ENCODE peak calls at places on chromosomes 5 and 9, in ten cellular contexts. P is cardiac fibroblast; V is RWPE1; O is WERI-Rb-1; D is psoas muscle; A is effector CD4-positive, alpha-beta T cell; S is stimulated activated CD4-positive, alpha-beta T cell treated with anti-CD3 and anti-CD28 coated beads, Interleukin-12 subunit alpha, Interleukin-12 subunit beta, amount 100 ng/mL, for 24 hours; K is SK-MEL-5; Y is choroid plexus epithelial cell; T is IMR-90. X is an unnamed sample.
A peak's percentile ranks its signal among the peaks of the same experiment; 100 is the strongest.

GRCh38 chr9:84146893-84147705 is 166.5 kb downstream of the RMI1 start:
- DNase-seq in P (peak; percentile 24), V (no peak), O (no peak), D (no peak), A (no peak), S (no peak), K (no peak), Y (no peak), T (no peak), X (no peak)

GRCh38 chr5:132074772-132075718 is 1.5 kb downstream of the CSF2 start:
- DNase-seq in P (no peak), V (no peak), O (no peak), D (no peak), A (no peak), S (no peak), K (no peak), Y (no peak), T (no peak), X (no peak)

GRCh38 chr5:15992918-15993317 is 186.7 kb downstream of the MARCHF11 start:
- DNase-seq in P (peak; percentile 82), V (peak; percentile 20), O (no peak), D (no peak), A (no peak), S (no peak), K (no peak), Y (peak; percentile 60), T (peak; percentile 72), X (peak; percentile 94)

GRCh38 chr9:132234501-132235045 is 72.7 kb downstream of the NTNG2 start:
- DNase-seq in P (no peak), V (no peak), O (peak; percentile 66), D (no peak), A (no peak), S (no peak), K (no peak), Y (no peak), T (no peak), X (no peak)

GRCh38 chr5:158450761-158451160 is 591.8 kb upstream of the CLINT1 start:
- DNase-seq in P (no peak), V (no peak), O (no peak), D (no peak), A (no peak), S (no peak), K (no peak), Y (no peak), T (peak; percentile 50), X (peak; percentile 15)

GRCh38 chr9:6566409-6567139 is 79.0 kb downstream of the GLDC start:
- DNase-seq in P (peak; percentile 99), V (peak; percentile 86), O (no peak), D (no peak), A (no peak), S (peak; percentile 20), K (peak; percentile 59), Y (peak; percentile 95), T (peak; percentile 99), X (peak; percentile 98)

GRCh38 chr5:2240118-2240904 is 357.6 kb upstream of the IRX4 start:
- DNase-seq in P (no peak), V (no peak), O (no peak), D (no peak), A (no peak), S (no peak), K (no peak), Y (no peak), T (no peak), X (no peak)

GRCh38 chr5:104062495-104063377 is 500.1 kb upstream of the NUDT12 start:
- DNase-seq in P (no peak), V (no peak), O (no peak), D (no peak), A (no peak), S (no peak), K (no peak), Y (peak; percentile 9), T (no peak), X (peak; percentile 9)

GRCh38 chr5:10689391-10690081 is 71.5 kb downstream of the DAP start:
- DNase-seq in P (peak; percentile 64), V (no peak), O (peak; percentile 77), D (no peak), A (no peak), S (peak; percentile 17), K (peak; percentile 76), Y (peak; percentile 59), T (peak; percentile 46), X (peak; percentile 70)

GRCh38 chr9:9352877-9353481 is 1259.8 kb downstream of the PTPRD start:
- DNase-seq in P (peak; percentile 14), V (no peak), O (no peak), D (no peak), A (no peak), S (no peak), K (peak; percentile 3), Y (peak; percentile 11), T (no peak), X (peak; percentile 10)

GRCh38 chr9:134466869-134467616 is 140.8 kb downstream of the RXRA start:
- DNase-seq in P (no peak), V (no peak), O (no peak), D (no peak), A (no peak), S (no peak), K (no peak), Y (no peak), T (no peak), X (no peak)

GRCh38 chr5:149549461-149550266 is 1.6 kb downstream of the CSNK1A1 start:
- DNase-seq in P (peak; percentile 60), V (peak; percentile 54), O (no peak), D (no peak), A (peak; percentile 19), S (no peak), K (peak; percentile 47), Y (peak; percentile 54), T (peak; percentile 66), X (peak; percentile 73)

GRCh38 chr5:176955895-176956294 is 50.7 kb downstream of the UIMC1 start:
- DNase-seq in P (peak; percentile 34), V (peak; percentile 48), O (no peak), D (no peak), A (no peak), S (no peak), K (no peak), Y (peak; percentile 37), T (peak; percentile 23), X (peak; percentile 5)

GRCh38 chr5:174504266-174504726 is 220.1 kb upstream of the MSX2 start:
- DNase-seq in P (no peak), V (no peak), O (no peak), D (no peak), A (no peak), S (no peak), K (no peak), Y (no peak), T (no peak), X (no peak)

GRCh38 chr5:16574789-16575785 is 41.7 kb downstream of the RETREG1 start:
- DNase-seq in P (peak; percentile 87), V (peak; percentile 58), O (no peak), D (peak; percentile 69), A (no peak), S (no peak), K (peak; percentile 32), Y (peak; percentile 84), T (peak; percentile 89), X (peak; percentile 91)

GRCh38 chr9:86354048-86354881 is at the start of gene TUT7:
- DNase-seq in P (peak; percentile 96), V (peak; percentile 97), O (peak; percentile 96), D (peak; percentile 96), A (peak; percentile 90), S (peak; percentile 90), K (peak; percentile 95), Y (peak; percentile 97), T (peak; percentile 93), X (peak; percentile 97)

GRCh38 chr9:108053555-108054061 is 564.0 kb upstream of the KLF4 start:
- DNase-seq in P (peak; percentile 90), V (no peak), O (peak; percentile 22), D (peak; percentile 72), A (no peak), S (no peak), K (no peak), Y (peak; percentile 88), T (peak; percentile 80), X (peak; percentile 51)

GRCh38 chr5:122164831-122165573 is 35.7 kb downstream of the ZNF474 start:
- DNase-seq in P (no peak), V (no peak), O (no peak), D (no peak), A (no peak), S (no peak), K (no peak), Y (no peak), T (no peak), X (no peak)

GRCh38 chr9:105510024-105510423 is 47.9 kb upstream of the FKTN start:
- DNase-seq in P (peak; percentile 84), V (peak; percentile 32), O (no peak), D (no peak), A (no peak), S (no peak), K (no peak), Y (peak; percentile 95), T (peak; percentile 89), X (peak; percentile 91)

GRCh38 chr9:124818431-124819281 is 34.6 kb upstream of the WDR38 start:
- DNase-seq in P (no peak), V (peak; percentile 82), O (peak; percentile 84), D (no peak), A (no peak), S (no peak), K (peak; percentile 61), Y (no peak), T (peak; percentile 74), X (peak; percentile 92)

GRCh38 chr5:17679597-17680187 is 45.4 kb downstream of the TAF11L14 start:
- DNase-seq in P (peak; percentile 3), V (peak; percentile 13), O (no peak), D (no peak), A (no peak), S (no peak), K (peak; percentile 69), Y (no peak), T (no peak), X (peak; percentile 5)

GRCh38 chr5:99553411-99553810 is 624.6 kb upstream of the CHD1 start:
- DNase-seq in P (no peak), V (no peak), O (no peak), D (no peak), A (no peak), S (no peak), K (no peak), Y (no peak), T (no peak), X (no peak)

GRCh38 chr9:132008184-132008781 is 71.4 kb downstream of the MED27 start:
- DNase-seq in P (peak; percentile 48), V (peak; percentile 88), O (no peak), D (no peak), A (no peak), S (no peak), K (no peak), Y (peak; percentile 33), T (peak; percentile 70), X (peak; percentile 95)

GRCh38 chr5:114367029-114367428 is 5.2 kb downstream of the KCNN2 start:
- DNase-seq in P (peak; percentile 18), V (no peak), O (no peak), D (no peak), A (no peak), S (no peak), K (no peak), Y (peak; percentile 29), T (peak; percentile 65), X (peak; percentile 19)

X was measured in ELR.